ENCODE peak calls at places on chromosomes 5 and 9, in six cellular contexts. N, B, E, K, L and W are unnamed samples.

GRCh38 chr5:75632321-75632720 is 21.1 kb downstream of the ANKDD1B start:
- DNase-seq in N (no peak), B (no peak), E (no peak), K (no peak), L (no peak), W (no peak)

GRCh38 chr5:65034029-65034781 is 265.5 kb downstream of the CWC27 start:
- DNase-seq in N (peak; percentile 41), B (no peak), E (no peak), K (no peak), L (no peak), W (no peak)

GRCh38 chr9:123893831-123894460 is 36.0 kb downstream of the DENND1A start:
- DNase-seq in N (peak; percentile 69), B (no peak), E (no peak), K (no peak), L (no peak), W (no peak)

GRCh38 chr9:109320338-109320733 is 523 bp downstream of the EPB41L4B start:
- DNase-seq in N (no peak), B (no peak), E (no peak), K (no peak), L (no peak), W (no peak)

GRCh38 chr9:70113403-70114022 is 69.9 kb downstream of the MAMDC2 start:
- DNase-seq in N (peak; percentile 84), B (no peak), E (peak; percentile 49), K (no peak), L (peak; percentile 56), W (no peak)

GRCh38 chr9:71797266-71797665 is 29.0 kb upstream of the CEMIP2 start:
- DNase-seq in N (no peak), B (no peak), E (no peak), K (no peak), L (no peak), W (no peak)

GRCh38 chr5:170612256-170612656 is 108.4 kb downstream of the KCNIP1 start:
- DNase-seq in N (no peak), B (no peak), E (no peak), K (no peak), L (no peak), W (no peak)

GRCh38 chr9:120153258-120153657 is 426.7 kb downstream of the CDK5RAP2 start:
- DNase-seq in N (no peak), B (no peak), E (no peak), K (no peak), L (no peak), W (no peak)

GRCh38 chr9:124475158-124475867 is 25.1 kb downstream of the ADGRD2 start:
- DNase-seq in N (no peak), B (no peak), E (no peak), K (no peak), L (no peak), W (no peak)

DNA sequence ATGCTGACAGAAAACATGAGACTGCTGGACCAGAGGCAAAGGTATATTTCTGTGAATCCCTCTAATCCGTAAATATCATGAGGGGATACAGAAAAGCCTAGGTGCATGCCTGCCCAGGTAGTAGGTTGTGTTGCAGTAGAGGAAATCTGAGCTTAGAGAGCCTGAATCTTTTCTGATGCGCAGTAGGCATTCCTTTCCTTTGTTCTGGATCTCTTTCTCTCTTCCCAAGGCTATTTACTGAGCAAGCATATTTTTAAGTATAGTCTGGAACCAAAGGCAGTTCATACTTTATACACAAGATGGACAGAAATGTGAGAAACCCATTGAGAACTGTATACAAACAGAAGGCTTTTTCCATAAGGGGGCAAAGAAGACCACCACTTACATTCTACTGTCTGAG is 359.3 kb downstream of the TMEM161B start:
- DNase-seq in N (no peak), B (no peak), E (no peak), K (no peak), L (no peak), W (no peak)
- TF ChIP-seq CTCF in N (no peak), B (no peak), E (no peak), K (no peak), L (no peak), W (no peak)

DNA sequence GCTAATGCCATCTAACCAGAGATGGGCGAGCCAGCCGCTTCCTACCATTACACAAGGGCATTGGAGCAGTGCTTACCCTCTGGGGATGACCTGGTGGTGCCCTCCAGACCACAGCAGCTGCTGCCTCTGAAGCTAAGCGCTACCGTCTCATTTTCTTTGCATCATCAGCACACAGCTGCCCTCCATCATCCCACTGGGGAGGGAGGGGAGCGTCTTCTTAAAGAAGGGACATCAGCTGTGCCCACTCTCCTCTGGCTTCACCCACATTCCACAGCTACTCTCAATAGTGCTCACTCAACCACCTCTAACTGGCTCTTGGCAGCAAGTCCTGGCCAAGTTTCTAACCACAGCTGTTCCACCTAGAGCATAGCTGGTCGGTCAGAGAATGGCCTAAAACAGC is 503.4 kb downstream of the NFIB start:
- DNase-seq in N (peak; percentile 36), B (no peak), E (peak; percentile 25), K (no peak), L (peak; percentile 32), W (peak; percentile 55)
- TF ChIP-seq CTCF in N (no peak), B (no peak), E (no peak), K (no peak), L (no peak), W (no peak)

DNA sequence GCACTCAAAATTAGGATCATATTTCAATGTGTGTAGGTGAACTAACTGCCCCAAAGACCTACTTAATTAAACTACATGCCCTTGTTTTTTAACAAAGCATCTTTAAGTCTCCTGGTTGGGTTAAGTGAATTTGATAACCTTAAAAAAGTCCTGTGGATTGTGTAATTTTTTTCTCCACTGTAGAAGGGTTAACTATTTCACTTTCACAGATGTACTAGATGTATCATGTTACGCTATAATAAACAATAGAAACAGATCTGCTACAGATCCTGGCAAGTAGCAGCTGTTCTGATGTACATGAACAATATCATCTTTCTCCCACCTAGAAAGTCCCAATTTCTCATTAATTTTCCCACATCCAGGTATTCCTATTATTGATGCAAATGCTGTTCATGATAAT is 18.9 kb downstream of the KIF24 start:
- DNase-seq in N (no peak), B (no peak), E (no peak), K (no peak), L (no peak), W (no peak)
- TF ChIP-seq CTCF in N (no peak), B (no peak), E (no peak), K (no peak), L (no peak), W (no peak)

GRCh38 chr9:214488-215448 is at the start of gene DOCK8:
- DNase-seq in N (peak; percentile 44), B (peak; percentile 1), E (peak; percentile 52), K (peak; percentile 53), L (peak; percentile 92), W (no peak)
- TF ChIP-seq CTCF in N (no peak), B (no peak), E (peak; percentile 45), K (no peak), L (peak; percentile 60), W (peak; percentile 61)

DNA sequence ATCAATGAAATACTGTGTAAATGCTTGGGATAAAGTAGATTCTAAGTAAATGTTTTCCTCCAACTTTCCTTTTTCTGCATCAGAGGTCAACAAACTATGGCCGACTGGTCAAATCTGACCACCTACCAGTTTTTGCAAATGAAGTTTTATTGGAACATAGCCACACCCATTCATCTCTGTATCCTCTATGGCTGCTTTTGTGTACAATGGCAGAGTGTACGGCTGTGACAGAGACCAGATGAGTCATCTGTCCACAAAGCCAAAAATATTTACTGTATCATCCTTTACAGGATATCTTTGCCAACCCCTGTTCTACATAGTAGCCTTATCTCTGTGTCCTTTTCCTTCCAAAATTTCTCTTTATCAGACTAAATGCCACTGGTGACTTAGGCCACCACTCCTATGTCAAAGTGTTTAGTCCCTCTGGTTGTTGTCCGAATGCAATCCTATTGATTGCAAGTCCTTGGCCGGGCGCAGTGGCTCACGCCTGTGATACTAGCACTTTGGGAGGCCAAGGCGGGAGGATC is 218.4 kb upstream of the KLF4 start:
- DNase-seq in N (peak; percentile 80), B (no peak), E (no peak), K (no peak), L (no peak), W (no peak)
- TF ChIP-seq CTCF in N (no peak), B (no peak), E (no peak), K (no peak), L (no peak), W (no peak)

GRCh38 chr5:43019615-43020293 is 20.4 kb downstream of the ANXA2R start:
- DNase-seq in N (peak; percentile 69), B (no peak), E (peak; percentile 55), K (peak; percentile 84), L (peak; percentile 81), W (no peak)

GRCh38 chr5:43019293-43019614 is 20.9 kb downstream of the ANXA2R start:
- DNase-seq in N (no peak), B (no peak), E (no peak), K (no peak), L (no peak), W (no peak)

GRCh38 chr5:43020294-43020711 is 19.8 kb downstream of the ANXA2R start:
- DNase-seq in N (no peak), B (no peak), E (no peak), K (peak; percentile 46), L (no peak), W (no peak)

GRCh38 chr5:43016217-43016779 is 23.8 kb downstream of the ANXA2R start:
- DNase-seq in N (no peak), B (no peak), E (no peak), K (no peak), L (no peak), W (no peak)

GRCh38 chr5:43017438-43017820 is 22.7 kb downstream of the ANXA2R start:
- DNase-seq in N (peak; percentile 40), B (no peak), E (no peak), K (peak; percentile 57), L (no peak), W (no peak)
- TF ChIP-seq CTCF in N (no peak), B (no peak), E (no peak), K (no peak), L (no peak), W (no peak)

GRCh38 chr9:13992136-13992798 is 321.7 kb downstream of the NFIB start:
- DNase-seq in N (peak; percentile 61), B (no peak), E (no peak), K (no peak), L (no peak), W (no peak)
- TF ChIP-seq CTCF in N (no peak), B (no peak), E (no peak), K (no peak), L (no peak), W (no peak)

GRCh38 chr9:126025973-126026372 is 278.8 kb downstream of the PBX3 start:
- DNase-seq in N (no peak), B (no peak), E (no peak), K (no peak), L (no peak), W (peak; percentile 13)
- TF ChIP-seq CTCF in N (no peak), B (no peak), E (no peak), K (no peak), L (no peak), W (no peak)